ENCODE peak calls at places on chromosomes 7 and 10, in seven cellular contexts. A is right cardiac atrium; B is HCEC 1CT; E is iris pigment epithelial cell; P is tibial artery; F is activated effector memory CD4-positive, alpha-beta T cell treated with anti-CD3 and anti-CD28 coated beads, Interleukin-2, amount 50 U/mL, for 16 hours; L is AG09309. I is an unnamed sample.

GRCh38 chr10:116910924-116911323 is 61.6 kb downstream of the ENO4 start:
- DNase-seq in P (no peak), L (no peak), A (no peak), F (no peak), E (no peak), B (no peak), I (no peak)

GRCh38 chr10:23373156-23373555 is 28.6 kb upstream of the C10orf67 start:
- DNase-seq in L (no peak), E (no peak), A (no peak), B (no peak), P (no peak), F (no peak), I (no peak)

GRCh38 chr10:35336921-35337741 is 822 bp downstream of the CCNY start:
- DNase-seq in P (peak), A (peak), F (peak), L (no peak), E (peak), B (peak), I (no peak)

GRCh38 chr10:121069061-121069850 is 218.1 kb downstream of the WDR11 start:
- DNase-seq in A (no peak), B (no peak), L (no peak), P (no peak), F (no peak), E (peak), I (no peak)

GRCh38 chr10:133453516-133454203 is at the start of gene SCART1:
- DNase-seq in P (peak), L (no peak), F (peak), E (no peak), B (no peak), A (no peak), I (no peak)

GRCh38 chr10:86165666-86166065 is 200.9 kb downstream of the GRID1 start:
- DNase-seq in A (no peak), P (peak), F (peak), E (no peak), L (no peak), B (no peak), I (no peak)

GRCh38 chr7:102285541-102286236 is 979 bp upstream of the SH2B2 start:
- DNase-seq in B (no peak), F (no peak), L (no peak), A (no peak), E (no peak), P (no peak), I (no peak)

GRCh38 chr7:111390000-111390399 is 172.3 kb downstream of the IMMP2L start:
- DNase-seq in B (no peak), P (no peak), L (no peak), E (no peak), F (no peak), A (no peak), I (no peak)

GRCh38 chr10:124642076-124642710 is 102.0 kb downstream of the FAM53B start:
- DNase-seq in L (no peak), E (no peak), A (peak), B (no peak), P (no peak), F (no peak), I (no peak)

GRCh38 chr7:129225206-129225930 is 538 bp downstream of the AHCYL2 start:
- DNase-seq in A (peak), E (peak), L (no peak), F (peak), P (peak), B (peak), I (peak)

GRCh38 chr7:114369294-114369693 is 45.3 kb upstream of the FOXP2 start:
- DNase-seq in P (no peak), E (no peak), L (no peak), B (no peak), A (no peak), F (no peak), I (no peak)

GRCh38 chr10:72601144-72601543 is 24.7 kb downstream of the MICU1 start:
- DNase-seq in F (no peak), B (no peak), L (no peak), P (no peak), E (no peak), A (no peak), I (no peak)

GRCh38 chr7:117008849-117009531 is 55.7 kb downstream of the ST7 start:
- DNase-seq in P (no peak), F (no peak), B (peak), E (peak), L (no peak), A (no peak), I (peak)

GRCh38 chr10:89543841-89544240 is 8.4 kb upstream of the SLC16A12 start:
- DNase-seq in E (no peak), P (no peak), F (no peak), L (no peak), A (no peak), B (no peak), I (no peak)

GRCh38 chr10:11483189-11484148 is 128.0 kb downstream of the USP6NL start:
- DNase-seq in F (no peak), L (no peak), P (no peak), A (no peak), E (no peak), B (no peak), I (no peak)

GRCh38 chr10:79274279-79275104 is 72.8 kb upstream of the PPIF start:
- DNase-seq in E (no peak), A (peak), P (peak), F (no peak), B (no peak), L (no peak), I (peak)